ENCODE peak calls at places on chromosomes 3 and 15, in eight cellular contexts. K is fibroblast of mammary gland; J is transverse colon; O is CD8-positive, alpha-beta T cell; Y is right lobe of liver; R is GM23338; I is WTC11; S is Calu3. D is an unnamed sample.
A peak's percentile ranks its signal among the peaks of the same experiment; 100 is the strongest.

GRCh38 chr15:78067328-78068241 is 9.9 kb downstream of the TBC1D2B start:
- DNase-seq in I (peak; percentile 8), J (no peak), R (no peak), K (no peak), Y (peak; percentile 78), S (no peak), O (no peak), D (no peak)

GRCh38 chr3:38634133-38634532 is 15.4 kb downstream of the SCN5A start:
- DNase-seq in R (no peak), J (no peak), S (peak; percentile 26), K (peak; percentile 42), O (no peak), I (no peak), Y (no peak), D (no peak)

GRCh38 chr3:138752886-138753285 is 81.8 kb downstream of the PIK3CB start:
- DNase-seq in J (no peak), S (no peak), O (no peak), I (no peak), Y (no peak), R (no peak), K (no peak), D (no peak)

GRCh38 chr3:186220886-186221285 is 112.0 kb upstream of the ETV5 start:
- DNase-seq in J (no peak), R (peak; percentile 35), Y (no peak), O (no peak), K (peak; percentile 33), S (no peak), I (peak; percentile 35), D (no peak)

GRCh38 chr3:39809181-39809994 is at the start of gene MYRIP:
- DNase-seq in J (peak; percentile 81), O (no peak), R (peak; percentile 89), S (peak; percentile 92), Y (peak; percentile 92), I (peak; percentile 76), K (no peak), D (peak; percentile 50)

GRCh38 chr15:73927476-73928240 is 1.4 kb downstream of the LOXL1 start:
- DNase-seq in R (peak; percentile 81), I (peak; percentile 74), O (peak; percentile 77), K (peak; percentile 42), S (peak; percentile 85), Y (peak; percentile 72), J (peak; percentile 70), D (no peak)

GRCh38 chr15:48176957-48177356 is 1.1 kb downstream of the MYEF2 start:
- DNase-seq in I (no peak), J (no peak), O (no peak), Y (no peak), K (no peak), S (no peak), R (no peak), D (no peak)

GRCh38 chr3:146138904-146139303 is 22.1 kb downstream of the PLOD2 start:
- DNase-seq in K (no peak), R (no peak), O (no peak), S (no peak), Y (no peak), J (no peak), I (no peak), D (no peak)

GRCh38 chr3:190594171-190594570 is 80.3 kb downstream of the IL1RAP start:
- DNase-seq in R (no peak), K (no peak), J (no peak), I (no peak), Y (no peak), S (no peak), O (no peak), D (no peak)

GRCh38 chr3:111315911-111316310 is 226.1 kb upstream of the CD96 start:
- DNase-seq in R (no peak), K (peak; percentile 65), J (no peak), O (no peak), Y (no peak), S (no peak), I (no peak), D (no peak)

GRCh38 chr3:175270199-175270837 is 411.2 kb downstream of the NAALADL2 start:
- DNase-seq in K (no peak), R (peak; percentile 9), Y (no peak), I (no peak), J (no peak), S (no peak), O (no peak), D (no peak)

GRCh38 chr3:157111578-157111977 is 48.4 kb downstream of the CCNL1 start:
- DNase-seq in O (no peak), I (no peak), R (no peak), J (no peak), Y (no peak), S (no peak), K (no peak), D (no peak)

GRCh38 chr3:47370887-47371697 is 9.7 kb upstream of the PTPN23 start:
- DNase-seq in K (no peak), I (peak; percentile 57), O (peak; percentile 34), R (peak; percentile 72), Y (no peak), S (no peak), J (peak; percentile 23), D (peak; percentile 13)

GRCh38 chr3:32685604-32686185 is 707 bp downstream of the CNOT10 start:
- DNase-seq in Y (no peak), I (no peak), R (no peak), K (peak; percentile 18), O (no peak), J (no peak), S (no peak), D (no peak)

GRCh38 chr3:129615751-129616281 is 9.3 kb upstream of the PLXND1 start:
- DNase-seq in S (no peak), J (no peak), K (no peak), I (no peak), R (no peak), O (no peak), Y (peak; percentile 62), D (no peak)

GRCh38 chr3:134030382-134030753 is 643 bp upstream of the SLCO2A1 start:
- DNase-seq in Y (no peak), K (no peak), S (no peak), I (no peak), J (no peak), O (no peak), R (peak; percentile 63), D (no peak)

GRCh38 chr3:110752307-110752706 is 319.3 kb upstream of the NECTIN3 start:
- DNase-seq in I (no peak), J (no peak), R (no peak), Y (no peak), O (no peak), S (peak; percentile 13), K (no peak), D (no peak)

GRCh38 chr15:84812842-84813241 is 4.3 kb upstream of the ALPK3 start:
- DNase-seq in I (no peak), J (no peak), R (no peak), S (no peak), K (no peak), Y (no peak), O (no peak), D (no peak)

GRCh38 chr3:73188707-73189106 is 127.2 kb downstream of the EBLN2 start:
- DNase-seq in S (no peak), R (no peak), I (no peak), K (peak; percentile 6), O (no peak), J (no peak), Y (no peak), D (no peak)

GRCh38 chr3:77449459-77449858 is 409.6 kb downstream of the ROBO2 start:
- DNase-seq in R (no peak), O (no peak), I (no peak), J (no peak), K (no peak), Y (no peak), S (no peak), D (no peak)

GRCh38 chr3:87397210-87397609 is 120.8 kb upstream of the POU1F1 start:
- DNase-seq in J (no peak), O (no peak), Y (no peak), S (no peak), K (no peak), I (no peak), R (no peak), D (no peak)

GRCh38 chr3:8450618-8451017 is 51.0 kb upstream of the LMCD1 start:
- DNase-seq in I (no peak), R (peak; percentile 15), Y (no peak), K (peak; percentile 50), J (no peak), S (no peak), O (no peak), D (no peak)
- TF ChIP-seq CTCF in I (no peak), R (peak; percentile 27), Y (no peak), K (no peak), J (no peak), S (no peak), O (no peak), D (no peak)

DNA sequence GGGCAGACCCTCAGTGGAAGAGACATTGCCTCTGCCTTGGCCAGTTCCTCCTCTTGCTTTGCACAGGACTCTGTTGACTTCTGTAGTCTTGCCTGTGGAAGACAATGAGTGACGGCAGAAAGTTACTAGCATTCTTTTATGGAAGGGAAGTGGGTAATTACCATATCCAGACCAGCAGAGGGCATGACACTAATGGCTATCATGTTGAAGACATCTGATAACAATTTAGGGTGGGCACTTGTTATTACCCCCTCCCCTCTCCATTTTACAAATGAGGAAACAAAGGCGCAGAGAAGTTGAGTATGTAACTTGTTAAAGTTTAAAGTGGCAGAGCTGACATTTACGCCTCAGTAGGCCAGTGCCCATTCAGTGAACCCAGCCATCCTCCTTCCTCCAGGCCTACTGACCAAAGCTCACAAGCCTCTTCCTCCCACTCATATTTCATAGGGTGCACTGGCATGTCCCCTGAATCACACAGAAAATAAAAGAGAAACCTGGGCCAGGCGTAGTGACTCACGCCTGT is 48.2 kb upstream of the FMN1 start:
- DNase-seq in O (no peak), K (peak; percentile 33), R (peak; percentile 75), J (no peak), I (no peak), Y (no peak), S (no peak), D (no peak)
- TF ChIP-seq CTCF in O (no peak), K (peak; percentile 58), R (peak; percentile 69), J (peak; percentile 13), I (peak; percentile 34), Y (no peak), S (peak; percentile 13), D (peak; percentile 62)

DNA sequence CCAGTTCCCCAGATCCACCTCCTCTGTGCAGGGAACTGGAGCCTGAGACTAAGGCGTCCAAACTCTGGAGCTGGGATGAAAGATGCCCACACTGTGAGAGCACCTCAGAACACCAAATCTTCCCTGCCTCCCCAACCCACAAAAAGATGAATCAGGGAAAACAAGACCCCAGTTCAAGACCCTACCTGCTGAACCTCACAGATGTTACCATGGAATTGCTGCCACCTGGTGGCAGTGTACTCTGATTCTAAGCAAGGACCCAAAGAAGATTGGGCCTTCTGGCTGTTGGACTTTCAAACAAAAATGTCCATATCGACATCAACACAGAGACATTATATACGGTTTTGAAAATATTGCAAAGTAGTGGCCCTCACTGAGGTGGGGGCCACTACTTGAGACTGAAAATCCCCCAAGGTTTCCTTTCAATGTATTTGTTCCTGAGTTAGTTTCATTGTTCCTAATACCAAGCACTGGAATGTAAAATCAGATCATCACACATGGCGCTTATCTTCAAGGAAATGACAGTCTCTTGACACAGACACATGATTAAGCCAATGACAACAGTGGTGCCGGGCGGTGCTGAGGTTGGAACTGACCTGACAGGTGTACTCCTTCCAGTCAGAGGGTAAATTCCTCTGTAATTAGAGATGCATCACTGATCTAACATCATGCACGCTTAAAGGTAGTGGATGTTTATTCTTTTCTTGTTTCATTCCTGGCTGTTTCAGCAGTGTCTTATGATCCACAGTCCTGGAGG is 67.6 kb downstream of the SLC6A11 start:
- DNase-seq in O (no peak), Y (no peak), R (peak; percentile 61), K (peak; percentile 2), J (no peak), S (peak; percentile 28), I (peak; percentile 48), D (peak; percentile 30)
- TF ChIP-seq CTCF in O (no peak), Y (peak; percentile 53), R (peak; percentile 76), K (peak; percentile 38), J (no peak), S (peak; percentile 13), I (peak; percentile 45), D (peak; percentile 69)

GRCh38 chr15:63718590-63719035 is 115.1 kb downstream of the HERC1 start:
- DNase-seq in S (no peak), I (no peak), Y (no peak), J (no peak), O (no peak), R (no peak), K (peak; percentile 81), D (no peak)
- TF ChIP-seq CTCF in S (no peak), I (no peak), Y (no peak), J (no peak), O (no peak), R (no peak), K (no peak), D (no peak)

D was measured in neural crest cell.